ENCODE peak calls at places on chromosomes 5 and 9, in six cellular contexts. P is foreskin fibroblast, C is NCI-H2029, J is HEK293T, U is D341Med, X is LoVo. W is an unnamed sample.

GRCh38 chr9:78973906-78974305 is 597.9 kb upstream of the TLE4 start:
- DNase-seq in C (no peak), J (no peak), U (no peak), P (peak; percentile 86), X (peak; percentile 18), W (no peak)

GRCh38 chr5:40428129-40428528 is 251.6 kb upstream of the PTGER4 start:
- DNase-seq in C (no peak), X (no peak), P (peak; percentile 85), J (no peak), U (no peak), W (no peak)

GRCh38 chr5:60295423-60295822 is 401.9 kb upstream of the PDE4D start:
- DNase-seq in U (peak; percentile 46), X (no peak), C (no peak), P (peak; percentile 52), J (peak; percentile 17), W (peak; percentile 57)

GRCh38 chr9:133390713-133391112 is 14.5 kb downstream of the STKLD1 start:
- DNase-seq in P (no peak), C (no peak), X (no peak), J (no peak), U (no peak), W (no peak)

GRCh38 chr9:106616026-106616425 is 246.9 kb upstream of the ZNF462 start:
- DNase-seq in X (no peak), J (no peak), U (no peak), C (no peak), P (no peak), W (no peak)

GRCh38 chr9:107750741-107751521 is 261.4 kb upstream of the KLF4 start:
- DNase-seq in P (peak; percentile 99), U (no peak), X (peak; percentile 72), J (no peak), C (no peak), W (no peak)

GRCh38 chr9:96048954-96049831 is 173.7 kb downstream of the ERCC6L2 start:
- DNase-seq in U (no peak), C (no peak), P (no peak), X (no peak), J (no peak), W (no peak)

GRCh38 chr9:132274861-132275260 is 79.9 kb downstream of the SETX start:
- DNase-seq in P (no peak), U (no peak), J (no peak), X (no peak), C (no peak), W (no peak)

GRCh38 chr5:139668924-139669680 is 21.0 kb downstream of the CXXC5 start:
- DNase-seq in C (no peak), J (no peak), U (peak; percentile 63), P (no peak), X (no peak), W (no peak)

W was measured in WERI-Rb-1.